ENCODE peak calls at places on chromosomes 4 and X, in six cellular contexts. Y, J, K, O, E and H are unnamed samples. For H3K27me3, the result is how much of the 10 kb centered on the place peaks cover.

GRCh38 chr4:45482346-45482745 is 641.5 kb downstream of the GABRG1 start:
- DNase-seq in E (no peak), O (no peak), J (no peak), Y (no peak), K (no peak), H (no peak)

GRCh38 chr4:26124753-26125236 is 196.0 kb upstream of the RBPJ start:
- DNase-seq in Y (no peak), O (no peak), E (no peak), J (no peak), K (no peak), H (no peak)

GRCh38 chr4:61462451-61463326 is 262.6 kb downstream of the ADGRL3 start:
- DNase-seq in Y (no peak), J (no peak), O (peak), K (no peak), E (no peak), H (no peak)

GRCh38 chrX:55142206-55142918 is 53.5 kb downstream of the PAGE2 start:
- DNase-seq in K (peak), Y (no peak), E (peak), O (no peak), J (no peak), H (no peak)

GRCh38 chrX:68808686-68809357 is 20.0 kb upstream of the EFNB1 start:
- DNase-seq in E (no peak), O (no peak), Y (no peak), K (no peak), J (no peak), H (no peak)

GRCh38 chrX:41594634-41595033 is 94.1 kb upstream of the GPR34 start:
- DNase-seq in J (no peak), Y (no peak), K (no peak), O (no peak), E (no peak), H (no peak)

GRCh38 chrX:130869239-130869638 is 33.8 kb downstream of the ENOX2 start:
- DNase-seq in E (no peak), J (no peak), K (no peak), O (no peak), Y (no peak), H (no peak)

GRCh38 chrX:53133400-53133799 is 39.5 kb downstream of the KANTR start:
- DNase-seq in K (no peak), J (no peak), Y (no peak), E (no peak), O (no peak), H (no peak)

GRCh38 chrX:47145408-47146120 is 543 bp downstream of the RBM10 start:
- DNase-seq in J (no peak), O (no peak), Y (no peak), K (no peak), E (no peak), H (no peak)

GRCh38 chr4:1042352-1043025 is 31.1 kb downstream of the FGFRL1 start:
- DNase-seq in Y (no peak), O (no peak), E (no peak), K (no peak), J (no peak), H (no peak)

GRCh38 chr4:183999435-183999834 is 94.3 kb downstream of the STOX2 start:
- DNase-seq in Y (no peak), J (no peak), E (no peak), O (no peak), K (no peak), H (no peak)

GRCh38 chr4:43244688-43245382 is 352.3 kb downstream of the GRXCR1 start:
- DNase-seq in Y (no peak), J (no peak), O (no peak), K (no peak), E (no peak), H (no peak)

GRCh38 chrX:143788265-143788664 is 67.7 kb upstream of the SPANXN2 start:
- DNase-seq in K (no peak), Y (no peak), J (no peak), E (no peak), O (peak), H (no peak)

GRCh38 chr4:108314900-108315589 is 146.3 kb upstream of the LEF1 start:
- DNase-seq in Y (no peak), O (no peak), K (no peak), E (no peak), J (no peak), H (no peak)

GRCh38 chr4:917992-918391 is 14.1 kb downstream of the GAK start:
- DNase-seq in O (no peak), J (no peak), K (no peak), E (no peak), Y (no peak), H (no peak)

GRCh38 chr4:24781999-24782745 is 13.2 kb upstream of the SOD3 start:
- DNase-seq in J (no peak), E (no peak), O (no peak), K (no peak), Y (no peak), H (no peak)

GRCh38 chr4:83207497-83208105 is 77.0 kb downstream of the COQ2 start:
- DNase-seq in J (no peak), K (no peak), Y (no peak), O (peak), E (peak), H (no peak)

GRCh38 chr4:10056334-10057022 is 35.2 kb upstream of the SLC2A9 start:
- DNase-seq in J (no peak), K (no peak), Y (no peak), O (no peak), E (no peak), H (no peak)

GRCh38 chr4:158253350-158253980 is 43.2 kb downstream of the TMEM144 start:
- DNase-seq in O (peak), E (peak), Y (peak), K (peak), J (no peak), H (no peak)

GRCh38 chr4:141142423-141142822 is 9.2 kb upstream of the RNF150 start:
- DNase-seq in O (no peak), K (no peak), Y (no peak), J (no peak), E (no peak), H (no peak)

GRCh38 chr4:143336828-143337599 is at the start of gene GAB1:
- DNase-seq in K (peak), J (no peak), O (peak), E (peak), Y (peak), H (no peak)

GRCh38 chr4:88110826-88111225 is 47.6 kb downstream of the ABCG2 start:
- DNase-seq in O (no peak), K (peak), Y (no peak), E (no peak), J (no peak), H (no peak)

GRCh38 chr4:158043971-158044618 is 128.7 kb downstream of the GASK1B start:
- DNase-seq in J (no peak), Y (no peak), O (no peak), K (no peak), E (no peak), H (no peak)

GRCh38 chr4:112520598-112521122 is 4.7 kb upstream of the NEUROG2 start:
- DNase-seq in Y (no peak), K (no peak), J (no peak), O (no peak), E (no peak), H (no peak)

GRCh38 chr4:3515646-3516045 is 16.6 kb downstream of the LRPAP1 start:
- DNase-seq in Y (no peak), J (no peak), E (no peak), K (no peak), O (no peak), H (no peak)

GRCh38 chrX:31036895-31037294 is 34.9 kb downstream of the FTHL17 start:
- DNase-seq in J (no peak), O (peak), K (peak), E (peak), Y (peak), H (no peak)

GRCh38 chr4:183173580-183174526 is 74.8 kb downstream of the WWC2 start:
- DNase-seq in O (peak), K (no peak), Y (no peak), E (no peak), J (no peak), H (no peak)

GRCh38 chr4:16785800-16786527 is 112.5 kb downstream of the LDB2 start:
- DNase-seq in E (no peak), K (no peak), O (peak), J (no peak), Y (no peak), H (no peak)

GRCh38 chr4:41940834-41941233 is 5.6 kb downstream of the TMEM33 start:
- DNase-seq in O (no peak), K (no peak), J (no peak), E (no peak), Y (no peak), H (no peak)

GRCh38 chr4:57575465-57575864 is 465.3 kb upstream of the IGFBP7 start:
- DNase-seq in E (no peak), Y (no peak), O (no peak), J (no peak), K (no peak), H (no peak)

GRCh38 chrX:44494357-44494756 is 48.3 kb downstream of the FUNDC1 start:
- DNase-seq in O (no peak), J (no peak), Y (no peak), E (no peak), K (no peak), H (no peak)

GRCh38 chr4:139633661-139634060 is 32.0 kb upstream of the MGST2 start:
- DNase-seq in K (peak), E (peak), Y (peak), J (no peak), O (peak), H (no peak)

GRCh38 chr4:78432896-78433295 is 118.7 kb upstream of the ANXA3 start:
- DNase-seq in J (no peak), E (no peak), K (no peak), Y (no peak), O (peak), H (no peak)

GRCh38 chr4:38386654-38387188 is 277.3 kb upstream of the KLF3 start:
- DNase-seq in E (no peak), J (no peak), Y (no peak), K (no peak), O (no peak), H (no peak)

GRCh38 chr4:38386011-38386551 is 277.9 kb upstream of the KLF3 start:
- DNase-seq in Y (no peak), J (no peak), E (no peak), K (no peak), O (no peak), H (no peak)

GRCh38 chr4:38383646-38384121 is 280.3 kb upstream of the KLF3 start:
- DNase-seq in K (no peak), Y (no peak), E (no peak), J (no peak), O (no peak), H (no peak)

GRCh38 chr4:38384962-38385285 is 279.1 kb upstream of the KLF3 start:
- DNase-seq in E (no peak), J (no peak), K (no peak), O (no peak), Y (no peak), H (no peak)

GRCh38 chr4:38385286-38386010 is 278.6 kb upstream of the KLF3 start:
- DNase-seq in E (no peak), Y (no peak), K (peak), J (no peak), O (no peak), H (no peak)
- H3K27ac ChIP-seq in E (peak), Y (no peak), K (peak), J (no peak), O (no peak), H (no peak)

GRCh38 chr4:176258135-176258534 is 10.9 kb downstream of the ASB5 start:
- DNase-seq in E (no peak), J (no peak), O (no peak), K (no peak), Y (no peak), H (no peak)
- H3K27me3 ChIP-seq in E (under half), J (under half), O (under half), K (under half), Y (under half), H (under half)

DNA sequence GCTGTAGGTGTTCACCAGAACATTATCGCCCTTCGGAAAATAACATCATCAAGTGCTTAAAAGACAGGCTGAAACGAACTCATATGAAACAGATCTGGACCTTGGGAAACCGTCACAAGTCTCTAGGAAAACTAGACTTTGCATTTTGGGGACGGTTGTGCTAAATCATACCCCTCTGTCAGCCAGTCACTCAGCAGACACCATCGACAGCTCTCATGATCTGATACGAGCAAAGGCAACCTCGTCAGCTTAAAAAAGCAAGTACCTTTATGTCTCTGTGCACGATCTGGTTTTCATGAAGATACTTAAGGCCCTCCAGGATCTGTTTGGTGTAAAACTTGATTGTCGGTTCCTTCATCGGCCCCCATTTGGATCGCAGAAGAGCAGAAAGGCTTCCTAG is 48.4 kb downstream of the PDHA1 start:
- DNase-seq in O (no peak), E (no peak), K (no peak), J (no peak), Y (no peak), H (no peak)
- H3K27ac ChIP-seq in O (no peak), E (no peak), K (no peak), J (no peak), Y (no peak), H (no peak)

GRCh38 chr4:7808181-7808580 is 131.5 kb downstream of the AFAP1 start:
- DNase-seq in J (no peak), Y (no peak), O (no peak), K (no peak), E (no peak), H (no peak)
- H3K27me3 ChIP-seq in J (under half), Y (under half), O (under half), K (under half), E (under half), H (under half)

GRCh38 chr4:85543832-85544231 is 68.9 kb downstream of the ARHGAP24 start:
- DNase-seq in Y (no peak), E (no peak), K (no peak), O (peak), J (no peak), H (no peak)

GRCh38 chr4:85548841-85549240 is 73.9 kb downstream of the ARHGAP24 start:
- DNase-seq in K (no peak), E (no peak), O (no peak), J (no peak), Y (no peak), H (no peak)

GRCh38 chr4:85544751-85545150 is 69.8 kb downstream of the ARHGAP24 start:
- DNase-seq in J (no peak), Y (no peak), E (no peak), O (no peak), K (no peak), H (no peak)

DNA sequence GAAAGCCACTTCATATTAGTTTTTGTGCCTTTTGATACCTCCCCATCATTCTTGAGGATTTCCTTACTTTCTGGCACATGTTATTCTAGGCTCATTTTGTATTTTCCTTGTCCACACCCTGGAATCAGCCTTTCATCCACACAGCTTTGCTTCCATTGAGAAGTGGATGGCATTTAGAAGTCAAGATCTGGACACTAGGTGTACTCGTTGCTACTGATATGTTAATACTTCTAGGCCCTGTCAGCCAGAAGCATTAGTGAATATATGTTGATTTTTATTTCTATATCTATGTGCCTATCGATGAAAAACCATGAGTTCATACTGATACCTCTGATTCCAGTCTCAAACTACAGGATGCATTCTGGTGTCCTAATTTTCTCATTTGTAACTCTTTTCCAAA is 73.2 kb downstream of the ARHGAP24 start:
- DNase-seq in E (no peak), K (no peak), Y (no peak), J (no peak), O (no peak), H (no peak)
- H3K27ac ChIP-seq in E (no peak), K (no peak), Y (no peak), J (no peak), O (no peak), H (no peak)